ENCODE peak calls at places on chromosomes 11 and 22, in seven cellular contexts. Z is kidney epithelial cell, H is uterus, E is mucosa of descending colon, L is IMR-90, K is GM12878, A is stomach. M is an unnamed sample.

GRCh38 chr22:19213496-19214473 is 35.2 kb upstream of the SLC25A1 start:
- DNase-seq in Z (no peak), H (no peak), K (no peak), E (no peak), L (peak; percentile 81), A (no peak), M (no peak)

GRCh38 chr22:45703758-45704157 is 32.1 kb downstream of the ATXN10 start:
- DNase-seq in E (no peak), Z (no peak), A (no peak), H (no peak), L (no peak), K (no peak), M (no peak)

GRCh38 chr11:8917157-8917820 is 6.3 kb downstream of the AKIP1 start:
- DNase-seq in K (no peak), A (peak; percentile 42), L (peak; percentile 93), H (no peak), E (no peak), Z (peak; percentile 74), M (peak; percentile 87)

GRCh38 chr22:45268167-45268957 is 16.4 kb upstream of the UPK3A start:
- DNase-seq in L (no peak), H (peak; percentile 40), A (peak; percentile 36), E (no peak), K (no peak), Z (no peak), M (peak; percentile 42)

GRCh38 chr11:111299111-111300026 is 1.0 kb downstream of the POU2AF3 start:
- DNase-seq in A (peak; percentile 92), H (peak; percentile 60), E (peak; percentile 80), K (no peak), L (peak; percentile 23), Z (no peak), M (peak; percentile 19)

GRCh38 chr11:72100009-72100408 is 3.1 kb downstream of the LAMTOR1 start:
- DNase-seq in Z (no peak), L (no peak), K (no peak), A (no peak), H (no peak), E (no peak), M (no peak)

GRCh38 chr22:38751422-38752346 is 4.1 kb downstream of the SUN2 start:
- DNase-seq in H (no peak), L (no peak), K (peak; percentile 65), E (peak; percentile 68), A (peak; percentile 63), Z (no peak), M (no peak)

GRCh38 chr22:43867839-43868652 is 5.7 kb upstream of the SULT4A1 start:
- DNase-seq in K (no peak), L (peak; percentile 73), A (peak; percentile 50), Z (peak; percentile 18), H (no peak), E (peak; percentile 73), M (peak; percentile 70)

GRCh38 chr22:44955102-44955501 is 54.7 kb downstream of the PHF21B start:
- DNase-seq in H (no peak), L (no peak), K (peak; percentile 51), Z (no peak), A (no peak), E (no peak), M (no peak)

GRCh38 chr11:86671386-86672006 is 920 bp downstream of the ME3 start:
- DNase-seq in H (peak; percentile 85), E (peak; percentile 87), K (no peak), L (no peak), A (peak; percentile 56), Z (no peak), M (peak; percentile 38)

GRCh38 chr11:2777396-2777795 is 77.6 kb upstream of the KCNQ1OT1 start:
- DNase-seq in A (peak; percentile 25), K (no peak), L (peak; percentile 34), Z (peak; percentile 32), H (peak; percentile 11), E (no peak), M (peak; percentile 18)

GRCh38 chr22:49113758-49114157 is 713.9 kb downstream of the BRD1 start:
- DNase-seq in K (no peak), A (no peak), H (no peak), L (no peak), Z (no peak), E (no peak), M (no peak)

GRCh38 chr22:29079218-29079901 is 6.5 kb downstream of the KREMEN1 start:
- DNase-seq in Z (no peak), E (peak; percentile 75), A (no peak), K (no peak), L (no peak), H (no peak), M (no peak)

GRCh38 chr11:57480409-57481137 is 20.2 kb downstream of the RTN4RL2 start:
- DNase-seq in A (peak; percentile 78), H (no peak), Z (no peak), L (peak; percentile 25), K (no peak), E (peak; percentile 80), M (peak; percentile 51)

DNA sequence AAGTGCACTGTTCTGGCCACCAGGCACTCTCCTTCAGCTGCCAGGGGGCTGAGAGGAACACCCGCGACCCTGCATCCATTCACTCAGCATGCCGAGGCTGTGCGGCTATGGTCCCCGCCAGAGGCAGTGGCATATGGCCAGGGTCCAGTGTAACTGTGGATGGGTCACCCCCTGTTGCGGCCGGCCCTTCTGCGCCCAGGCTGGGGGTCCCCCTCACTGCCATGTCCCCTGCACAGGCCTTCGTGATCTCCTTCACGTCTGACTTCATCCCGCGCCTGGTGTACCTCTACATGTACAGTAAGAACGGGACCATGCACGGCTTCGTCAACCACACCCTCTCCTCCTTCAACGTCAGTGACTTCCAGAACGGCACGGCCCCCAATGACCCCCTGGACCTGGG is 20.8 kb upstream of the FADD start:
- DNase-seq in L (no peak), K (no peak), E (no peak), Z (no peak), A (no peak), H (no peak), M (no peak)
- H3K4me3 ChIP-seq in L (no peak overlapping the region), K (no peak overlapping the region), E (no peak overlapping the region), Z (no peak overlapping the region), A (no peak overlapping the region), H (no peak overlapping the region), M (no peak overlapping the region)

DNA sequence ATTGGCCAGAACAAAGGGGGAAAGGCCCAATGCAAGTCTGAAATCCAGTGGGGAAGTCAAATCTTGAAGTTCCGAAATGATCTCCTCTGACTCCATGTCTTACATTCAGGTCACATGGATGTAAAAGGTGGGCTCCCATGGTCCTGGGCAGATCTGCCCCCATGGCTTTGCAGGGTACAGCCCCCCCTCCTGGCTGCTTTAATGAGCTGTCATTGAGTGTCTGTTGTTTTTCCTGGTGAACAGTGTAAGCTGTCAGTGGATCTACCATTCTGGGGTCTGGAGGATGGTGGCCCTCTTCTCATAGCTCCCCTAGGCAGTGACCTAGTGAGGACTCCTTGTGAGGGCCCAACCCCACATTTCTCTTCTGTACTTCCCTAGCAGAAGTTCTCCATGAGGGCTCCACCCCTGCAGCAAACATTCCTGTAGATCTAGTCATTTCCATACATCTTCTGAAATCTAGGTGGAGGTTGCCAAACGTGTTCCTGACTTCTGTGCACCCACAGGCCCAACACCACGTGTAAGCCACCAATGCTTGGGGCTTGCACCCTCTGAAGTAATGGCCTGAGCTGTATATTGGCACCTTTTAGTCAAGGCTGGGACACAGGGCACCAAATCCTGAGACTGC is 9.3 kb downstream of the CARD18 start:
- DNase-seq in A (no peak), H (no peak), E (no peak), L (no peak), K (no peak), Z (no peak), M (no peak)
- TF ChIP-seq CTCF in A (no peak), H (no peak), E (no peak), L (no peak), K (peak; percentile 8), Z (no peak), M (no peak)

GRCh38 chr11:43270468-43270867 is 41.3 kb upstream of the API5 start:
- DNase-seq in Z (no peak), K (no peak), H (no peak), E (no peak), A (no peak), L (no peak), M (no peak)

GRCh38 chr11:43268161-43268560 is 43.6 kb upstream of the API5 start:
- DNase-seq in H (no peak), Z (no peak), E (no peak), A (peak; percentile 30), K (no peak), L (no peak), M (no peak)

GRCh38 chr11:43269229-43269928 is 42.4 kb upstream of the API5 start:
- DNase-seq in K (no peak), A (no peak), E (no peak), H (no peak), L (no peak), Z (no peak), M (no peak)

GRCh38 chr11:43268786-43269185 is 43.0 kb upstream of the API5 start:
- DNase-seq in L (no peak), E (no peak), K (no peak), Z (no peak), H (no peak), A (no peak), M (no peak)
- H3K4me3 ChIP-seq in L (no peak overlapping the region), E (no peak overlapping the region), K (no peak overlapping the region), Z (no peak overlapping the region), H (no peak overlapping the region), A (no peak overlapping the region), M (no peak overlapping the region)

GRCh38 chr11:78414321-78415051 is 3.1 kb downstream of the GAB2 start:
- DNase-seq in K (no peak), Z (no peak), H (no peak), A (no peak), E (no peak), L (peak; percentile 43), M (peak; percentile 33)

GRCh38 chr11:78417888-78418583 is 416 bp upstream of the GAB2 start:
- DNase-seq in A (peak; percentile 85), H (peak; percentile 77), Z (no peak), K (no peak), E (peak; percentile 83), L (peak; percentile 69), M (peak; percentile 79)

GRCh38 chr11:78417175-78417887 is at the start of gene GAB2:
- DNase-seq in L (no peak), Z (no peak), H (no peak), K (no peak), A (peak; percentile 51), E (peak; percentile 70), M (no peak)

GRCh38 chr11:78415338-78415737 is 2.3 kb downstream of the GAB2 start:
- DNase-seq in L (no peak), E (no peak), A (no peak), Z (no peak), H (no peak), K (no peak), M (no peak)

DNA sequence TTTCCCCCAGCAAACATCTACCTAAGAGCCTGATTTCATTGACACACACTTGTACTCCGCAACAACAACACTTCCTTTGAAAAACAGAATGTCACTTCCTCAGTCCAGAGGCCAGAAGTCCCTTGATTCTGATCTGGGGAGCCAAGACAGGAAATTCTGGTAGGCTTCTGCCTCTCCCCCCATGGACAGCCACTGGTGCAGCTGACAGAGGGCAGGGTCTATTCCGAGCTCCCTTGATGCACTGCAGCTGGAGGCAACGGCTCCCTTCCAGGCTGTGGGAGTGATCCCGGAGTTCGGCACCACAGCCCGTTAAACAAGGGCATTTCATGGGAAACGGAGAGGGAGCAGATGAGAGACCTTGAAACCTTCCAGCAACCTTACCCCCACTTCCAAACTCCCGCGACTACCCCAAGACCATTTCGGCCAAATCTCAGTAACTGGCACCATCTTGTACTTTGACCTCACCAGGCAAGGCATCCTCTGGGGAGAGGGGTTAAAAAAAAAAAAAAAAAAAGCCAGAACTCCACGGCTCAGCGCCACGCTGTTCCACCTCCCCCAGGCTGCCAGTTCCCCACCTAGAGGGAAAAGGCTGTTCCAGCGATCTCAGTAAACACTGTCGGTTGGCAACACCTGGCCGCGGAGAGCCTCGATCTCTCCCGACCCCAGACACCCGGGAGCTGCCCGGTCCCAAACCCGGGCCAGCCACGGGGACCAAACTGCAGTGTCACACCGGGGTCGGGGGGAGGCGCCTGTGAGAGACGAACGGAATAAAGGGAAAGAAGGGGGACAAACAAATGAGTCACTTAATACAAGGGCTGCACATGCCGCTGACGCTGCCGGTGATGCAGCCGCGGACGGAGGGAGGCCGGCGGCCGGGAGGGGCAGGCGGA is 1.1 kb downstream of the GAB2 start:
- DNase-seq in K (no peak), H (peak; percentile 86), Z (no peak), L (peak; percentile 87), E (peak; percentile 82), A (peak; percentile 81), M (peak; percentile 93)
- TF ChIP-seq CTCF in K (peak; percentile 75), H (peak; percentile 6), Z (peak; percentile 37), L (peak; percentile 64), E (peak; percentile 38), A (peak; percentile 51), M (peak; percentile 60)

M was measured in fibroblast of villous mesenchyme.